ENCODE peak calls at places on chromosomes 13 and 19, in ten cellular contexts. One of them, this sample, is unnamed.

GRCh38 chr13:37059136-37059847 is at the start of gene SUPT20H:
- DNase-seq in fibroblast of mammary gland: peak; percentile 83
- DNase-seq in CD8-positive, alpha-beta memory T cell: peak; percentile 95
- DNase-seq in fibroblast of the aortic adventitia: peak; percentile 86
- DNase-seq in endothelial cell of umbilical vein: peak; percentile 93
- DNase-seq in right lobe of liver: peak; percentile 97
- DNase-seq in IMR-90: peak; percentile 88
- DNase-seq in GM23248: peak; percentile 98
- DNase-seq in effector memory CD4-positive, alpha-beta T cell: peak; percentile 89
- DNase-seq in lower leg skin: peak; percentile 89
- DNase-seq in this sample: peak; percentile 67

GRCh38 chr19:40165362-40165937 is 25.8 kb upstream of the MAP3K10 start:
- DNase-seq in fibroblast of the aortic adventitia: peak; percentile 47
- DNase-seq in effector memory CD4-positive, alpha-beta T cell: peak; percentile 17
- DNase-seq in GM23248: peak; percentile 67
- DNase-seq in CD8-positive, alpha-beta memory T cell: peak; percentile 51
- DNase-seq in fibroblast of mammary gland: peak; percentile 40
- DNase-seq in right lobe of liver: peak; percentile 36
- DNase-seq in lower leg skin: peak; percentile 28
- DNase-seq in endothelial cell of umbilical vein: peak; percentile 47
- DNase-seq in IMR-90: no peak
- DNase-seq in this sample: no peak

GRCh38 chr19:16789238-16789637 is 40.0 kb upstream of the SIN3B start:
- DNase-seq in fibroblast of the aortic adventitia: no peak
- DNase-seq in effector memory CD4-positive, alpha-beta T cell: no peak
- DNase-seq in right lobe of liver: no peak
- DNase-seq in CD8-positive, alpha-beta memory T cell: no peak
- DNase-seq in endothelial cell of umbilical vein: no peak
- DNase-seq in GM23248: no peak
- DNase-seq in lower leg skin: no peak
- DNase-seq in IMR-90: no peak
- DNase-seq in fibroblast of mammary gland: no peak
- DNase-seq in this sample: no peak

GRCh38 chr19:30719991-30720329 is 347.8 kb downstream of the ZNF536 start:
- DNase-seq in GM23248: peak; percentile 41
- DNase-seq in CD8-positive, alpha-beta memory T cell: no peak
- DNase-seq in IMR-90: no peak
- DNase-seq in lower leg skin: no peak
- DNase-seq in effector memory CD4-positive, alpha-beta T cell: no peak
- DNase-seq in fibroblast of mammary gland: no peak
- DNase-seq in fibroblast of the aortic adventitia: no peak
- DNase-seq in endothelial cell of umbilical vein: no peak
- DNase-seq in right lobe of liver: peak; percentile 49
- DNase-seq in this sample: no peak

GRCh38 chr13:113403255-113404104 is 39.5 kb upstream of the GRTP1 start:
- DNase-seq in lower leg skin: no peak
- DNase-seq in endothelial cell of umbilical vein: no peak
- DNase-seq in fibroblast of the aortic adventitia: no peak
- DNase-seq in right lobe of liver: no peak
- DNase-seq in GM23248: no peak
- DNase-seq in CD8-positive, alpha-beta memory T cell: no peak
- DNase-seq in effector memory CD4-positive, alpha-beta T cell: no peak
- DNase-seq in fibroblast of mammary gland: no peak
- DNase-seq in IMR-90: no peak
- DNase-seq in this sample: no peak

GRCh38 chr13:112881656-112882554 is 87.1 kb upstream of the MCF2L start:
- DNase-seq in effector memory CD4-positive, alpha-beta T cell: no peak
- DNase-seq in GM23248: no peak
- DNase-seq in lower leg skin: no peak
- DNase-seq in right lobe of liver: peak; percentile 17
- DNase-seq in fibroblast of the aortic adventitia: no peak
- DNase-seq in IMR-90: no peak
- DNase-seq in endothelial cell of umbilical vein: no peak
- DNase-seq in fibroblast of mammary gland: no peak
- DNase-seq in CD8-positive, alpha-beta memory T cell: no peak
- DNase-seq in this sample: no peak

GRCh38 chr13:35723820-35724219 is 247.3 kb upstream of the MAB21L1 start:
- DNase-seq in lower leg skin: no peak
- DNase-seq in effector memory CD4-positive, alpha-beta T cell: no peak
- DNase-seq in right lobe of liver: no peak
- DNase-seq in fibroblast of the aortic adventitia: peak; percentile 68
- DNase-seq in IMR-90: peak; percentile 34
- DNase-seq in fibroblast of mammary gland: peak; percentile 70
- DNase-seq in GM23248: peak; percentile 79
- DNase-seq in endothelial cell of umbilical vein: peak; percentile 11
- DNase-seq in CD8-positive, alpha-beta memory T cell: no peak
- DNase-seq in this sample: no peak

GRCh38 chr13:60441761-60442160 is 44.7 kb downstream of the TDRD3 start:
- DNase-seq in lower leg skin: no peak
- DNase-seq in IMR-90: no peak
- DNase-seq in GM23248: no peak
- DNase-seq in right lobe of liver: no peak
- DNase-seq in endothelial cell of umbilical vein: no peak
- DNase-seq in fibroblast of the aortic adventitia: no peak
- DNase-seq in effector memory CD4-positive, alpha-beta T cell: no peak
- DNase-seq in fibroblast of mammary gland: no peak
- DNase-seq in CD8-positive, alpha-beta memory T cell: no peak
- DNase-seq in this sample: no peak

GRCh38 chr19:35742121-35742724 is at the start of gene IGFLR1:
- DNase-seq in fibroblast of mammary gland: no peak
- DNase-seq in CD8-positive, alpha-beta memory T cell: no peak
- DNase-seq in IMR-90: no peak
- DNase-seq in fibroblast of the aortic adventitia: no peak
- DNase-seq in right lobe of liver: no peak
- DNase-seq in effector memory CD4-positive, alpha-beta T cell: peak; percentile 45
- DNase-seq in GM23248: no peak
- DNase-seq in endothelial cell of umbilical vein: no peak
- DNase-seq in lower leg skin: peak; percentile 47
- DNase-seq in this sample: peak; percentile 79

GRCh38 chr13:78576266-78576665 is 27.1 kb downstream of the POU4F1 start:
- DNase-seq in CD8-positive, alpha-beta memory T cell: no peak
- DNase-seq in right lobe of liver: no peak
- DNase-seq in endothelial cell of umbilical vein: no peak
- DNase-seq in effector memory CD4-positive, alpha-beta T cell: no peak
- DNase-seq in fibroblast of the aortic adventitia: no peak
- DNase-seq in IMR-90: no peak
- DNase-seq in fibroblast of mammary gland: no peak
- DNase-seq in GM23248: no peak
- DNase-seq in lower leg skin: no peak
- DNase-seq in this sample: no peak

GRCh38 chr13:45149964-45150363 is 29.7 kb downstream of the GTF2F2 start:
- DNase-seq in lower leg skin: no peak
- DNase-seq in fibroblast of the aortic adventitia: no peak
- DNase-seq in GM23248: no peak
- DNase-seq in right lobe of liver: no peak
- DNase-seq in IMR-90: peak; percentile 31
- DNase-seq in endothelial cell of umbilical vein: no peak
- DNase-seq in CD8-positive, alpha-beta memory T cell: no peak
- DNase-seq in fibroblast of mammary gland: no peak
- DNase-seq in effector memory CD4-positive, alpha-beta T cell: no peak
- DNase-seq in this sample: no peak

GRCh38 chr19:18842166-18842565 is 10.4 kb downstream of the UPF1 start:
- DNase-seq in IMR-90: no peak
- DNase-seq in right lobe of liver: no peak
- DNase-seq in fibroblast of mammary gland: no peak
- DNase-seq in fibroblast of the aortic adventitia: no peak
- DNase-seq in endothelial cell of umbilical vein: no peak
- DNase-seq in GM23248: no peak
- DNase-seq in CD8-positive, alpha-beta memory T cell: no peak
- DNase-seq in lower leg skin: no peak
- DNase-seq in effector memory CD4-positive, alpha-beta T cell: no peak
- DNase-seq in this sample: no peak

DNA sequence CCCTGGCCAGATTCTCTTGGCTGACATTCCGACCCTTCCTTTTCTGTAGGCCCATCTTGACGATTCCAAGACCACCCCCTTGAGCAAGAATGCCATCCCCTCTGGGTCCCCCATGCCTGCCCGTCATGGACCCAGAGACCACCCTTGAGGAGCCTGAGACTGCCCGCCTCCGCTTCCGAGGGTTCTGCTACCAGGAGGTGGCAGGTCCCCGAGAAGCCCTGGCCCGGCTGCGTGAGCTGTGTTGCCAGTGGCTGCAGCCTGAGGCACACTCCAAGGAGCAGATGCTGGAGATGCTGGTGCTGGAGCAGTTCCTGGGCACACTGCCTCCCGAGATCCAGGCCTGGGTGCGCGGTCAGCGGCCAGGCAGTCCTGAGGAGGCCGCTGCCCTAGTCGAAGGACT is 978 bp downstream of the ZNF446 start:
- DNase-seq in fibroblast of mammary gland: no peak
- DNase-seq in endothelial cell of umbilical vein: no peak
- DNase-seq in effector memory CD4-positive, alpha-beta T cell: no peak
- DNase-seq in GM23248: no peak
- DNase-seq in lower leg skin: no peak
- DNase-seq in fibroblast of the aortic adventitia: no peak
- DNase-seq in right lobe of liver: no peak
- DNase-seq in IMR-90: no peak
- DNase-seq in CD8-positive, alpha-beta memory T cell: no peak
- DNase-seq in this sample: no peak
- H3K4me3 ChIP-seq in fibroblast of mammary gland: no peak overlapping the region
- H3K4me3 ChIP-seq in endothelial cell of umbilical vein: no peak overlapping the region
- H3K4me3 ChIP-seq in effector memory CD4-positive, alpha-beta T cell: no peak overlapping the region
- H3K4me3 ChIP-seq in GM23248: peak overlapping the region; percentile 76
- H3K4me3 ChIP-seq in lower leg skin: no peak overlapping the region
- H3K4me3 ChIP-seq in fibroblast of the aortic adventitia: peak overlapping the region; percentile 74
- H3K4me3 ChIP-seq in right lobe of liver: no peak overlapping the region
- H3K4me3 ChIP-seq in IMR-90: no peak overlapping the region
- H3K4me3 ChIP-seq in CD8-positive, alpha-beta memory T cell: peak overlapping the region; percentile 75
- H3K4me3 ChIP-seq in this sample: peak overlapping the region; percentile 80

DNA sequence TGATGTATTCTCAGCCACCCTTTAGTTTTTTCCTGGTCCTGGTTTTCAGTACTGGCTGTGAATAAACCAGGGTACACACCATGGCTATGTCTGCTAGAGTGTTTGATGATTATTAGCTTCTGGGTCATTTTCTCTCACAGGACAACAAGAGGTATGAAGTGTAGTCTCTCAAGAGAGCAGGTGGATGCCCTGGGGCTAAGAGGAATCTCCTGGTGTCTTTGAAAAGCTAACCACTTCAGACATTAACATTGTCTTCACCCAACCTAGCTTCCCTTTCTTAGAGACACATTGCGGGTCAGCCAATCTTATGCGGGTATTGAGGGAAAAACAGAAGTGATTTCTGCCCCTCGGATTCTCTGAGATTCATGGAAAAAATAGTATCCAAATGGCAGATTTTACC is 1.6 kb downstream of the ZNF730 start:
- DNase-seq in right lobe of liver: no peak
- DNase-seq in lower leg skin: no peak
- DNase-seq in endothelial cell of umbilical vein: no peak
- DNase-seq in fibroblast of the aortic adventitia: no peak
- DNase-seq in effector memory CD4-positive, alpha-beta T cell: no peak
- DNase-seq in IMR-90: no peak
- DNase-seq in GM23248: no peak
- DNase-seq in CD8-positive, alpha-beta memory T cell: no peak
- DNase-seq in fibroblast of mammary gland: no peak
- DNase-seq in this sample: no peak
- H3K4me3 ChIP-seq in right lobe of liver: no peak overlapping the region
- H3K4me3 ChIP-seq in lower leg skin: no peak overlapping the region
- H3K4me3 ChIP-seq in endothelial cell of umbilical vein: no peak overlapping the region
- H3K4me3 ChIP-seq in fibroblast of the aortic adventitia: no peak overlapping the region
- H3K4me3 ChIP-seq in effector memory CD4-positive, alpha-beta T cell: no peak overlapping the region
- H3K4me3 ChIP-seq in IMR-90: no peak overlapping the region
- H3K4me3 ChIP-seq in GM23248: no peak overlapping the region
- H3K4me3 ChIP-seq in CD8-positive, alpha-beta memory T cell: no peak overlapping the region
- H3K4me3 ChIP-seq in fibroblast of mammary gland: no peak overlapping the region
- H3K4me3 ChIP-seq in this sample: no peak overlapping the region

DNA sequence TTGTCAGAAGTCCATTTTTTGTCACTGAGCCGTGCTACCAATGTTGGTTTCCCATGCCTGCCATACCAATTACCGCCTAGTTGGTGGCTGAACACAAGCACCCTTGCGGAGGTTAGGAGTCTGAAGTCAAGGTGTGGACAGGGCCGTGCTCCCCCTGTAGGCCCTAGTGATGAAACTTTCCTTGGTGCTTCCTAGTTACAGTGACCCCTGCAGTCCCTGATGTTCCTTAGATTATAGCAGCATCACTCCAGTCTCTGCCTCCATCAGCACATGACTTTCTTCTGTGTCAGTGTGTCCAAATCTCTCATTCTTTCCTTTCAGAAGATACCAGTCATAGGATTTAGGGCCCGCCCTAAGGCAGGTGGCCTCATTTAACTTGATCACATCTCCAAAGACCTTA is 99.0 kb downstream of the MYO16 start:
- DNase-seq in fibroblast of mammary gland: no peak
- DNase-seq in endothelial cell of umbilical vein: no peak
- DNase-seq in IMR-90: no peak
- DNase-seq in right lobe of liver: no peak
- DNase-seq in fibroblast of the aortic adventitia: no peak
- DNase-seq in GM23248: no peak
- DNase-seq in lower leg skin: no peak
- DNase-seq in effector memory CD4-positive, alpha-beta T cell: no peak
- DNase-seq in CD8-positive, alpha-beta memory T cell: no peak
- DNase-seq in this sample: no peak
- H3K4me3 ChIP-seq in fibroblast of mammary gland: no peak overlapping the region
- H3K4me3 ChIP-seq in endothelial cell of umbilical vein: no peak overlapping the region
- H3K4me3 ChIP-seq in IMR-90: no peak overlapping the region
- H3K4me3 ChIP-seq in right lobe of liver: no peak overlapping the region
- H3K4me3 ChIP-seq in fibroblast of the aortic adventitia: no peak overlapping the region
- H3K4me3 ChIP-seq in GM23248: no peak overlapping the region
- H3K4me3 ChIP-seq in lower leg skin: no peak overlapping the region
- H3K4me3 ChIP-seq in effector memory CD4-positive, alpha-beta T cell: no peak overlapping the region
- H3K4me3 ChIP-seq in CD8-positive, alpha-beta memory T cell: no peak overlapping the region
- H3K4me3 ChIP-seq in this sample: no peak overlapping the region

GRCh38 chr19:4811328-4812131 is 20.0 kb downstream of the TICAM1 start:
- DNase-seq in IMR-90: peak; percentile 45
- DNase-seq in endothelial cell of umbilical vein: peak; percentile 68
- DNase-seq in lower leg skin: peak; percentile 80
- DNase-seq in right lobe of liver: peak; percentile 86
- DNase-seq in effector memory CD4-positive, alpha-beta T cell: peak; percentile 81
- DNase-seq in GM23248: peak; percentile 67
- DNase-seq in fibroblast of mammary gland: peak; percentile 66
- DNase-seq in fibroblast of the aortic adventitia: peak; percentile 59
- DNase-seq in CD8-positive, alpha-beta memory T cell: peak; percentile 87
- DNase-seq in this sample: peak; percentile 35

GRCh38 chr19:4814625-4815425 is 16.7 kb downstream of the TICAM1 start:
- DNase-seq in effector memory CD4-positive, alpha-beta T cell: no peak
- DNase-seq in fibroblast of the aortic adventitia: peak; percentile 71
- DNase-seq in CD8-positive, alpha-beta memory T cell: no peak
- DNase-seq in GM23248: peak; percentile 76
- DNase-seq in fibroblast of mammary gland: peak; percentile 90
- DNase-seq in lower leg skin: no peak
- DNase-seq in IMR-90: peak; percentile 64
- DNase-seq in right lobe of liver: no peak
- DNase-seq in endothelial cell of umbilical vein: no peak
- DNase-seq in this sample: no peak

GRCh38 chr19:4817467-4818277 is 13.8 kb downstream of the TICAM1 start:
- DNase-seq in lower leg skin: no peak
- DNase-seq in fibroblast of mammary gland: no peak
- DNase-seq in IMR-90: no peak
- DNase-seq in fibroblast of the aortic adventitia: no peak
- DNase-seq in endothelial cell of umbilical vein: no peak
- DNase-seq in CD8-positive, alpha-beta memory T cell: no peak
- DNase-seq in effector memory CD4-positive, alpha-beta T cell: no peak
- DNase-seq in GM23248: no peak
- DNase-seq in right lobe of liver: no peak
- DNase-seq in this sample: no peak

GRCh38 chr19:4816388-4817165 is 14.9 kb downstream of the TICAM1 start:
- DNase-seq in IMR-90: no peak
- DNase-seq in endothelial cell of umbilical vein: no peak
- DNase-seq in CD8-positive, alpha-beta memory T cell: no peak
- DNase-seq in GM23248: no peak
- DNase-seq in fibroblast of the aortic adventitia: no peak
- DNase-seq in fibroblast of mammary gland: no peak
- DNase-seq in effector memory CD4-positive, alpha-beta T cell: no peak
- DNase-seq in lower leg skin: no peak
- DNase-seq in right lobe of liver: no peak
- DNase-seq in this sample: no peak

GRCh38 chr19:4815426-4816387 is 15.8 kb downstream of the TICAM1 start:
- DNase-seq in endothelial cell of umbilical vein: peak; percentile 88
- DNase-seq in effector memory CD4-positive, alpha-beta T cell: peak; percentile 70
- DNase-seq in fibroblast of mammary gland: peak; percentile 93
- DNase-seq in right lobe of liver: peak; percentile 86
- DNase-seq in IMR-90: peak; percentile 92
- DNase-seq in fibroblast of the aortic adventitia: peak; percentile 93
- DNase-seq in lower leg skin: peak; percentile 92
- DNase-seq in CD8-positive, alpha-beta memory T cell: peak; percentile 51
- DNase-seq in GM23248: peak; percentile 96
- DNase-seq in this sample: peak; percentile 65
- H3K4me3 ChIP-seq in endothelial cell of umbilical vein: peak overlapping the region; percentile 14
- H3K4me3 ChIP-seq in effector memory CD4-positive, alpha-beta T cell: peak overlapping the region; percentile 22
- H3K4me3 ChIP-seq in fibroblast of mammary gland: no peak overlapping the region
- H3K4me3 ChIP-seq in right lobe of liver: no peak overlapping the region
- H3K4me3 ChIP-seq in IMR-90: no peak overlapping the region
- H3K4me3 ChIP-seq in fibroblast of the aortic adventitia: no peak overlapping the region
- H3K4me3 ChIP-seq in lower leg skin: no peak overlapping the region
- H3K4me3 ChIP-seq in CD8-positive, alpha-beta memory T cell: peak overlapping the region; percentile 42
- H3K4me3 ChIP-seq in GM23248: no peak overlapping the region
- H3K4me3 ChIP-seq in this sample: no peak overlapping the region